ENCODE peak calls at places on chromosomes 16 and 17, in four cellular contexts. L is OCI-LY7, N is endothelial cell, G is breast epithelium. H is an unnamed sample.

GRCh38 chr17:38559025-38559879 is 46.5 kb downstream of the SRCIN1 start:
- DNase-seq in L (peak), N (peak), G (peak), H (peak)

GRCh38 chr16:85400305-85401205 is 212.6 kb upstream of the GSE1 start:
- DNase-seq in L (no peak), N (no peak), G (no peak), H (no peak)

GRCh38 chr16:19757762-19758595 is 39.9 kb downstream of the IQCK start:
- DNase-seq in L (no peak), N (no peak), G (no peak), H (no peak)

GRCh38 chr16:67542464-67542863 is 13.8 kb downstream of the RIPOR1 start:
- DNase-seq in L (peak), N (no peak), G (no peak), H (peak)

GRCh38 chr16:23368469-23368868 is 66.4 kb downstream of the SCNN1B start:
- DNase-seq in L (no peak), N (no peak), G (no peak), H (no peak)

GRCh38 chr17:80645706-80646325 is 101.2 kb downstream of the RPTOR start:
- DNase-seq in L (no peak), N (no peak), G (no peak), H (no peak)

GRCh38 chr17:81713556-81714411 is 1.7 kb downstream of the SLC25A10 start:
- DNase-seq in L (no peak), N (no peak), G (no peak), H (no peak)

GRCh38 chr16:27775254-27775653 is 225.3 kb downstream of the KATNIP start:
- DNase-seq in L (no peak), N (no peak), G (no peak), H (no peak)

GRCh38 chr17:39750131-39751015 is 12.6 kb downstream of the GRB7 start:
- DNase-seq in L (no peak), N (no peak), G (no peak), H (no peak)

GRCh38 chr17:37732313-37732712 is 12.5 kb downstream of the HNF1B start:
- DNase-seq in L (no peak), N (no peak), G (no peak), H (no peak)

GRCh38 chr17:43401293-43401692 is 2.5 kb downstream of the ARL4D start:
- DNase-seq in L (no peak), N (no peak), G (no peak), H (no peak)

GRCh38 chr17:62791235-62792121 is 16.6 kb downstream of the MARCHF10 start:
- DNase-seq in L (no peak), N (no peak), G (no peak), H (no peak)

GRCh38 chr17:65261682-65262636 is 124.8 kb downstream of the RGS9 start:
- DNase-seq in L (no peak), N (no peak), G (no peak), H (no peak)

DNA sequence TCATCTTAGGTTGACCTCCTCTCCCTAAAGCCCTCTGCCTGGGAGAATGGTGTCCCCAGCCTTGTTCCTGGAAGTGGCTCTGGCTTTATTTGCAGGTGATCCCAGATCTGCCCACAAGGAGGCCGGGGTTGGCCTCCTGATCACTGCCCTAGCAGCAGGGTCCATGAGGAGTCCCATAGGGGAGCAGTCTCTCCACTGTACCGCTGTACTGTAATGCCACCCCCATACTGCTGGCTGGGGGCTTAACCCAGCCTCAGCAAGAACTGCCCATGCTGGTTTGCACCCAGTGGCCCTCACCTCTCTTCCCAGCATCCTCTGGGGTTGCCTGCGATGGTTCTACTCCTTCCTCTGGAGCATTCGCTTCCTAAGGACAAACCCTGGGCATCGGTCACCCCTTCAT is 39.1 kb downstream of the PSME3IP1 start:
- DNase-seq in L (no peak), N (peak), G (no peak), H (no peak)
- TF ChIP-seq CTCF in L (peak), N (peak), G (peak), H (no peak)

GRCh38 chr17:55275894-55276804 is 11.4 kb downstream of the HLF start:
- DNase-seq in L (no peak), N (no peak), G (no peak), H (no peak)
- TF ChIP-seq CTCF in L (no peak), N (no peak), G (no peak), H (no peak)

GRCh38 chr16:50683689-50684374 is 2.7 kb upstream of the SNX20 start:
- DNase-seq in L (peak), N (no peak), G (no peak), H (peak)
- TF ChIP-seq CTCF in L (no peak), N (no peak), G (no peak), H (no peak)

DNA sequence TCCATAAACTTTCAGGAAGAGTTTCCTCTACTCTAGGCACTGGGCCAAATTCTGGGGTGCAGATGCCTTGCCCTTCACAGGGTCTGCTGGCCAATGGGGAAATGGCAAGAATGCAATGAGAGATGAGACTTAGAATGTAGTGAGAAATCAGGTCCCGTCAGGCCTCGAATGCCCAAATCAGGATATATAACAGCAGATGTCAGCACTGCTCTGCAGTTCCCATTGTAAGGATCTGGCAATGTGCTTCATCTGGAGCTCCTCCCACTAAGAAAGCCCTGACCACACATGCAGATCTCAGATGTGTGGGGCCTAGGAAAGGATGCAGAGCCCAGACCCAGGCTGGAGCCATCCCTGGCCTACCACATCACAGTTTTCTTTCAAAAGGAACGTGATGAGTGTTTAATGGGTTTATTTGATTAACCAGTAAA is 13.9 kb upstream of the LPCAT2 start:
- DNase-seq in L (no peak), N (no peak), G (no peak), H (no peak)
- TF ChIP-seq CTCF in L (no peak), N (no peak), G (no peak), H (no peak)

DNA sequence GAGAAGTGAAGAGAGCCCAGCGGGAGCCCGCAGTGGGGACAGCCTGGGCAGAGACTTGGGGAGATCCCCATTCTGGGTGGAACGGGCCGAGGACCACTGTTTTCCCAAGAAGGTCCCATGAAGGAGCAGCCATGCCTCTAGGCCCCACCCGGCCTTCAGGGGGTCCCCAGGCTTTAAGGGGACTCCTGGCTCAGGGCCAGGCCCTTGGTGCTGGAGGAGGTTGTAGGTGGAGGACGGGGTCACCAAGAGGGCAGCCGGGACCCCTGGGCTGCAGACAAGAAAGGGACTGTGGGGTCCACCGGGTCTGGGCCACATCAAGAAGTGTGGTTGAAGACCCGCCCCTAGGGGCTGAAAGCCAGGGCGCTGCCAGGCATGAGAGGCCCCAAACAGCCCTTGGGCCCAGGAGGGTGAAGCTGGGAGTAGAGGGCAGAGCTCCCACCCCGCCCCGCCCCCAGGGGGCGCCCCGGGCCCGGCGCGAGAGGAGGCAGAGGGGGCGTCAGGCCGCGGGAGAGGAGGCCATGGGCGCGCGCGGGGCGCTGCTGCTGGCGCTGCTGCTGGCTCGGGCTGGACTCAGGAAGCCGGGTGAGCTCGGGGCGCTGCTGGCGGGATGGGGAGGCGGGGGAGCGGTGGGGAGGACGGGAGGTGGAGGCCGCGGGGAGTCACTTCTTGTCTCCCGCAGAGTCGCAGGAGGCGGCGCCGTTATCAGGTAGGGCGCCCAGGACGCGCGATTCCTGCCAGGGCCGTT is at the start of gene PRSS21:
- DNase-seq in L (peak), N (no peak), G (peak), H (no peak)
- TF ChIP-seq CTCF in L (peak), N (peak), G (no peak), H (no peak)

GRCh38 chr17:67995568-67996191 is 589 bp downstream of the C17orf58 start:
- DNase-seq in L (peak), N (peak), G (no peak), H (peak)
- TF ChIP-seq CTCF in L (peak), N (no peak), G (no peak), H (no peak)

GRCh38 chr16:14186954-14187306 is 115.8 kb downstream of the MRTFB start:
- DNase-seq in L (no peak), N (no peak), G (no peak), H (no peak)

GRCh38 chr16:14182999-14183398 is 111.9 kb downstream of the MRTFB start:
- DNase-seq in L (no peak), N (no peak), G (no peak), H (no peak)

GRCh38 chr16:14181371-14182050 is 110.4 kb downstream of the MRTFB start:
- DNase-seq in L (no peak), N (no peak), G (no peak), H (no peak)

GRCh38 chr16:14187517-14188338 is 116.6 kb downstream of the MRTFB start:
- DNase-seq in L (no peak), N (no peak), G (no peak), H (no peak)

DNA sequence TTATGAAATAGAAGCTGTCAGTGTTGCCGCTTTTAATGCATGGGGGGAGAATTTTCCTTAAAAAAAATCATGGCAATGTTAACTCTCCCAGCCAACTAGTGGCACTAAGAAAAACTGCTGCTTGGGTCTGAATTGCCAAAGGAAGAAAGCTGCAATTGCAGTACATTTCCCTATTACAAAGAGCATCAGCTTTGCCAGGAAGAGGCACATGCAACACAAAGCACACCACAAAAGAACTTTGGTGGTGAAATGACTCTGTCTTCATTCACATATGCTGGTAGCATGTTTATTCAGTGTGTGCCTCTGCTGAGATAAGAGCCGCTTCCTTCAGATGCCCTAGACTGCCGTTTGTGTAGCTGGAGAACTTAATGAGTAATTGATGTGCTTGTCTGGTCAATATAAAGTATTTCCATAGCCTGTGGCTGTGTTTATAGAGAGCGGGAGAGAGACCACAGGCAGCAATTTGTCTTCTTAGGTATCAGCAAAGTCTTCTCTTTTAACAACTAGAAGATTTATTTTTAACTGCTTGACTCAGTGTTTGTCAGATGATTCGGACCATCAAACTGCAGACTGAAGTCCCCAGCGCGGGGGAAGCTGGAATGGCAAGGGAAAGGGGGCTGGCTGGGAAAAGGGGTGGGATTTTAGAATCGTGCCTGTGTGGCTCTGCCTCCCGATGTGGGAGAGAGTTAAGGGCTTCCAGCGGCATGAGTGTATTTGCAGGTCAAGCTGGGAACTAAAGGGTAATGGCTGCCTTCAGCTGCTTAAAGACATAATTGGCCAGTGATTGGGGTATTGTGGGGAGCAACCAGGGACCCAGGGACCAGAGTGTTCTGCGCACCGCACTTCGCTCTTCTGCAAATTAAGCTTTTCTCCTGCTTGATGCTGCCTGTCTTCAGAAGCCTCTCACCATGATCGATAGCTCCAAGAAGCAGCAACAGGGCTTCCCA is 115.2 kb downstream of the MRTFB start:
- DNase-seq in L (peak), N (peak), G (no peak), H (no peak)
- TF ChIP-seq CTCF in L (peak), N (peak), G (peak), H (no peak)

H was measured in GM13976.